ENCODE peak calls at places on chromosomes 3 and 15, in five cellular contexts. E is bronchial epithelial cell; J is heart right ventricle; N is K562; Z is CD8-positive, alpha-beta T cell. L is an unnamed sample. For H3K36me3, the result is how much of the 10 kb centered on the place peaks cover.

GRCh38 chr3:150223090-150223489 is 185.0 kb upstream of the TSC22D2 start:
- DNase-seq in E (peak), J (no peak), N (no peak), Z (no peak), L (no peak)

GRCh38 chr15:57395292-57395691 is 19.0 kb downstream of the CGNL1 start:
- DNase-seq in E (peak), J (no peak), N (no peak), Z (no peak), L (peak)

GRCh38 chr3:41565003-41565402 is 365.7 kb downstream of the CTNNB1 start:
- DNase-seq in E (no peak), J (no peak), N (no peak), Z (no peak), L (no peak)

GRCh38 chr15:66145242-66146182 is 108.0 kb downstream of the MEGF11 start:
- DNase-seq in E (no peak), J (no peak), N (no peak), Z (no peak), L (no peak)

GRCh38 chr3:72414481-72415016 is 433.7 kb downstream of the SHQ1 start:
- DNase-seq in E (no peak), J (no peak), N (no peak), Z (no peak), L (no peak)

GRCh38 chr3:50961361-50961760 is 286.6 kb downstream of the DOCK3 start:
- DNase-seq in E (no peak), J (no peak), N (no peak), Z (no peak), L (no peak)

GRCh38 chr3:153621988-153622387 is 460.0 kb downstream of the RAP2B start:
- DNase-seq in E (peak), J (no peak), N (no peak), Z (no peak), L (peak)

GRCh38 chr15:58641660-58642059 is 107.8 kb downstream of the ADAM10 start:
- DNase-seq in E (no peak), J (no peak), N (no peak), Z (no peak), L (no peak)

GRCh38 chr15:85615930-85616329 is 178.8 kb downstream of the KLHL25 start:
- DNase-seq in E (peak), J (no peak), N (peak), Z (no peak), L (peak)

GRCh38 chr3:194874206-194874605 is 188.5 kb downstream of the FAM43A start:
- DNase-seq in E (no peak), J (no peak), N (no peak), Z (no peak), L (no peak)

GRCh38 chr3:134008630-134009156 is 21.0 kb downstream of the SLCO2A1 start:
- DNase-seq in E (peak), J (no peak), N (no peak), Z (no peak), L (no peak)

GRCh38 chr3:13106308-13106970 is 33.2 kb upstream of the IQSEC1 start:
- DNase-seq in E (peak), J (no peak), N (no peak), Z (no peak), L (no peak)

GRCh38 chr3:184011937-184012889 is 5.5 kb downstream of the ABCC5 start:
- DNase-seq in E (no peak), J (no peak), N (no peak), Z (no peak), L (no peak)
- H3K36me3 ChIP-seq in E (under half), J (half or more), N (half or more), Z (under half), L (under half)

GRCh38 chr3:47420511-47421484 is 40.0 kb downstream of the PTPN23 start:
- DNase-seq in E (peak), J (peak), N (peak), Z (peak), L (peak)

GRCh38 chr3:47424434-47425382 is 43.9 kb downstream of the PTPN23 start:
- DNase-seq in E (no peak), J (no peak), N (peak), Z (no peak), L (no peak)

GRCh38 chr3:47423548-47424145 is 42.8 kb downstream of the PTPN23 start:
- DNase-seq in E (no peak), J (no peak), N (no peak), Z (no peak), L (no peak)

GRCh38 chr3:47421741-47422649 is 41.2 kb downstream of the PTPN23 start:
- DNase-seq in E (peak), J (peak), N (no peak), Z (no peak), L (no peak)

GRCh38 chr3:47422743-47423142 is 41.9 kb downstream of the PTPN23 start:
- DNase-seq in E (no peak), J (no peak), N (no peak), Z (no peak), L (no peak)
- H3K36me3 ChIP-seq in E (under half), J (half or more), N (half or more), Z (under half), L (under half)

DNA sequence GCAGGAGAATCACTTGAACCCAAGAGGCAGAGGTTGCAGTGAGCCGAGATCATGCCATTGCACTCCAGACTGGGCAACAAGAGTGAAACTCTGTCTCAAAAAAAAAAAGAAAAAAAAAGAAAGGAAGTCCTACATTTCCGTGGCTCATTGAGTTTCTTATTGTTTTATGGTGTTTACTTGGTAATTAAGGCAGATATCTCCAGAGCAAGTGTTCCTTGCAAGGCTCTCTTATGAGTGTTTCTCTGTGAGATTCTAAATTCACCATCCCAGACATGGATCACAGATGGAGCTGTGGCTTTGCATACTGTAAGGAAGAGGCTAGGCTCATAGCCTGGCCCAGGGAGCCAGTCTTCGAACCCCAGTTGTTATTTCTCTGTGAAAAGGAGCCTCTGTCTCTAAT is 53.0 kb downstream of the IQGAP1 start:
- DNase-seq in E (no peak), J (no peak), N (no peak), Z (no peak), L (no peak)
- H3K36me3 ChIP-seq in E (under half), J (half or more), N (under half), Z (under half), L (under half)

GRCh38 chr3:46703013-46703520 is 1.9 kb downstream of the TMIE start:
- DNase-seq in E (no peak), J (peak), N (no peak), Z (no peak), L (no peak)
- H3K36me3 ChIP-seq in E (under half), J (under half), N (under half), Z (under half), L (under half)

DNA sequence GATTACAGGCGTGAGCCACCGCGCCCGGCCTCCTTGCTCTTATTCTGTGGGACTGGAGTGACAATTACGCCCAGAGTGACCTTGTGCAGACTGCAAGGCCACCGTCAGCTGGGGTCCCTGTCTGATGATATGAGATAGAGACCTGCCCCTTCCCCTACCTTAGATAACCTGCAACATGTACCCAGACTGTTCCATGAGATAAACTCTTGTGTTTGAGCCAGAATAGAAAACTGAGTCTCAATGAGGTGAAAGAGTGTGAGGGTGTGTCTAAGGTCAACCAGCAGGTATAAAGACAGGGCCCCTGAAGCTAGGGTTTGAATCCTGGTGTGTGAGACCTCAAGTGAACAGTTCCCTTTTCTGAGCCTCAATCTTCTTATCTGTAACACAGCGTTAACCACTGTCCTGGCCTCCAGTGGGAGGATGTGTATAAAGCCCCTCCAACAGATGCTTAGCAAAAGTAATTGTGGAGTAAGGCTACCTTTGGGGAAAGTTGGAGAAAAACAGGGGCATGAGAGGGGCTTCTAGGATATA is 6.0 kb downstream of the TADA3 start:
- DNase-seq in E (no peak), J (no peak), N (peak), Z (no peak), L (no peak)
- H3K36me3 ChIP-seq in E (under half), J (half or more), N (half or more), Z (under half), L (under half)